ENCODE peak calls at places on chromosome 21, in ten cellular contexts. One of them, this sample, is unnamed.

GRCh38 chr21:35350965-35351364 is 301.9 kb upstream of the RUNX1 start:
- DNase-seq in choroid plexus epithelial cell: peak
- DNase-seq in breast epithelium: no peak
- DNase-seq in AG04450: no peak
- DNase-seq in GM12865: no peak
- DNase-seq in kidney epithelial cell: peak
- DNase-seq in pancreas: no peak
- DNase-seq in heart left ventricle: no peak
- DNase-seq in cardiac fibroblast: peak
- DNase-seq in HCT116: no peak
- DNase-seq in this sample: no peak

GRCh38 chr21:38768385-38769071 is 37.2 kb upstream of the ETS2 start:
- DNase-seq in choroid plexus epithelial cell: peak
- DNase-seq in breast epithelium: no peak
- DNase-seq in AG04450: peak
- DNase-seq in GM12865: peak
- DNase-seq in kidney epithelial cell: peak
- DNase-seq in pancreas: no peak
- DNase-seq in heart left ventricle: no peak
- DNase-seq in cardiac fibroblast: peak
- DNase-seq in HCT116: no peak
- DNase-seq in this sample: no peak

GRCh38 chr21:21807598-21807903 is 809.3 kb downstream of the NCAM2 start:
- DNase-seq in choroid plexus epithelial cell: peak
- DNase-seq in breast epithelium: no peak
- DNase-seq in AG04450: no peak
- DNase-seq in GM12865: no peak
- DNase-seq in kidney epithelial cell: no peak
- DNase-seq in pancreas: no peak
- DNase-seq in heart left ventricle: no peak
- DNase-seq in cardiac fibroblast: peak
- DNase-seq in HCT116: no peak
- DNase-seq in this sample: no peak

GRCh38 chr21:36973986-36974850 is 7.7 kb upstream of the HLCS start:
- DNase-seq in choroid plexus epithelial cell: no peak
- DNase-seq in breast epithelium: no peak
- DNase-seq in AG04450: no peak
- DNase-seq in GM12865: no peak
- DNase-seq in kidney epithelial cell: no peak
- DNase-seq in pancreas: no peak
- DNase-seq in heart left ventricle: no peak
- DNase-seq in cardiac fibroblast: no peak
- DNase-seq in HCT116: no peak
- DNase-seq in this sample: no peak

GRCh38 chr21:42997053-42997452 is 22.7 kb downstream of the PKNOX1 start:
- DNase-seq in choroid plexus epithelial cell: peak
- DNase-seq in breast epithelium: no peak
- DNase-seq in AG04450: peak
- DNase-seq in GM12865: no peak
- DNase-seq in kidney epithelial cell: no peak
- DNase-seq in pancreas: peak
- DNase-seq in heart left ventricle: peak
- DNase-seq in cardiac fibroblast: peak
- DNase-seq in HCT116: no peak
- DNase-seq in this sample: peak

GRCh38 chr21:35014302-35015044 is 34.6 kb downstream of the RUNX1 start:
- DNase-seq in choroid plexus epithelial cell: no peak
- DNase-seq in breast epithelium: no peak
- DNase-seq in AG04450: no peak
- DNase-seq in GM12865: no peak
- DNase-seq in kidney epithelial cell: no peak
- DNase-seq in pancreas: no peak
- DNase-seq in heart left ventricle: no peak
- DNase-seq in cardiac fibroblast: no peak
- DNase-seq in HCT116: no peak
- DNase-seq in this sample: no peak

GRCh38 chr21:36508948-36509347 is 29.0 kb upstream of the CLDN14 start:
- DNase-seq in choroid plexus epithelial cell: no peak
- DNase-seq in breast epithelium: no peak
- DNase-seq in AG04450: no peak
- DNase-seq in GM12865: no peak
- DNase-seq in kidney epithelial cell: no peak
- DNase-seq in pancreas: no peak
- DNase-seq in heart left ventricle: no peak
- DNase-seq in cardiac fibroblast: no peak
- DNase-seq in HCT116: no peak
- DNase-seq in this sample: no peak

GRCh38 chr21:37198989-37199924 is 67.9 kb downstream of the VPS26C start:
- DNase-seq in choroid plexus epithelial cell: peak
- DNase-seq in breast epithelium: no peak
- DNase-seq in AG04450: no peak
- DNase-seq in GM12865: no peak
- DNase-seq in kidney epithelial cell: peak
- DNase-seq in pancreas: no peak
- DNase-seq in heart left ventricle: no peak
- DNase-seq in cardiac fibroblast: peak
- DNase-seq in HCT116: peak
- DNase-seq in this sample: no peak

GRCh38 chr21:36767096-36767495 is 68.2 kb downstream of the SIM2 start:
- DNase-seq in choroid plexus epithelial cell: no peak
- DNase-seq in breast epithelium: no peak
- DNase-seq in AG04450: no peak
- DNase-seq in GM12865: no peak
- DNase-seq in kidney epithelial cell: no peak
- DNase-seq in pancreas: no peak
- DNase-seq in heart left ventricle: no peak
- DNase-seq in cardiac fibroblast: no peak
- DNase-seq in HCT116: no peak
- DNase-seq in this sample: no peak

GRCh38 chr21:32278518-32279376 is at the start of gene MIS18A:
- DNase-seq in choroid plexus epithelial cell: peak
- DNase-seq in breast epithelium: peak
- DNase-seq in AG04450: peak
- DNase-seq in GM12865: peak
- DNase-seq in kidney epithelial cell: peak
- DNase-seq in pancreas: peak
- DNase-seq in heart left ventricle: peak
- DNase-seq in cardiac fibroblast: peak
- DNase-seq in HCT116: peak
- DNase-seq in this sample: peak
- H3K4me3 ChIP-seq in choroid plexus epithelial cell: peak
- H3K4me3 ChIP-seq in breast epithelium: peak
- H3K4me3 ChIP-seq in AG04450: peak
- H3K4me3 ChIP-seq in GM12865: peak
- H3K4me3 ChIP-seq in kidney epithelial cell: peak
- H3K4me3 ChIP-seq in pancreas: peak
- H3K4me3 ChIP-seq in heart left ventricle: peak
- H3K4me3 ChIP-seq in cardiac fibroblast: peak
- H3K4me3 ChIP-seq in HCT116: peak
- H3K4me3 ChIP-seq in this sample: peak

DNA sequence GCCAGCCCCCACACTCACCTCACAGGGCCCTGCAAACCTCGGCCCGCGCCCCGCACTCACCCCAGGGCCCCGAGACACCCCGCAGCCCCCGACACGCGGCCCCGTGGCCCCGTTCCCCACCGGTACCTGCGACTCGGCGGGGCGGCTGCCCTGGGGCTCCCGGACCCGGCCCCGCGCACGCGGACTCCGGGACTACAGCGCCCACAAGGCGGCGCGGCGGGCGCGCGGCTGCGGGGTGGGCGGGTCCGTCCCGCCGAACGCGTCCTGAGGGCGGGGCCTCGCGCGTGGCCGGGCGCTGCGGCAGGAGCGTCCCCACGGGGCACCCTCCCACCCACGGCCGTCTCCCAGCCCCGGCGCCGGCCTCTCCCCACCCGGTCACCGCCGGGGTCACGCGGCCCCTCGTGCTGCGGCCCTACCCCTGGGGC is at the start of gene SLC19A1:
- DNase-seq in choroid plexus epithelial cell: peak
- DNase-seq in breast epithelium: peak
- DNase-seq in AG04450: no peak
- DNase-seq in GM12865: peak
- DNase-seq in kidney epithelial cell: no peak
- DNase-seq in pancreas: peak
- DNase-seq in heart left ventricle: peak
- DNase-seq in cardiac fibroblast: peak
- DNase-seq in HCT116: no peak
- DNase-seq in this sample: no peak
- TF ChIP-seq CTCF in choroid plexus epithelial cell: peak
- TF ChIP-seq CTCF in breast epithelium: peak
- TF ChIP-seq CTCF in AG04450: peak
- TF ChIP-seq CTCF in GM12865: peak
- TF ChIP-seq CTCF in kidney epithelial cell: no peak
- TF ChIP-seq CTCF in pancreas: peak
- TF ChIP-seq CTCF in heart left ventricle: no peak
- TF ChIP-seq CTCF in cardiac fibroblast: no peak
- TF ChIP-seq CTCF in HCT116: no peak
- TF ChIP-seq CTCF in this sample: peak

GRCh38 chr21:46100020-46100419 is 2.1 kb downstream of the COL6A2 start:
- DNase-seq in choroid plexus epithelial cell: no peak
- DNase-seq in breast epithelium: no peak
- DNase-seq in AG04450: no peak
- DNase-seq in GM12865: no peak
- DNase-seq in kidney epithelial cell: no peak
- DNase-seq in pancreas: no peak
- DNase-seq in heart left ventricle: no peak
- DNase-seq in cardiac fibroblast: no peak
- DNase-seq in HCT116: no peak
- DNase-seq in this sample: no peak

GRCh38 chr21:46100426-46100825 is 2.5 kb downstream of the COL6A2 start:
- DNase-seq in choroid plexus epithelial cell: no peak
- DNase-seq in breast epithelium: no peak
- DNase-seq in AG04450: no peak
- DNase-seq in GM12865: no peak
- DNase-seq in kidney epithelial cell: no peak
- DNase-seq in pancreas: no peak
- DNase-seq in heart left ventricle: no peak
- DNase-seq in cardiac fibroblast: peak
- DNase-seq in HCT116: no peak
- DNase-seq in this sample: peak

GRCh38 chr21:46098303-46099141 is 610 bp downstream of the COL6A2 start:
- DNase-seq in choroid plexus epithelial cell: no peak
- DNase-seq in breast epithelium: peak
- DNase-seq in AG04450: no peak
- DNase-seq in GM12865: no peak
- DNase-seq in kidney epithelial cell: no peak
- DNase-seq in pancreas: peak
- DNase-seq in heart left ventricle: peak
- DNase-seq in cardiac fibroblast: no peak
- DNase-seq in HCT116: no peak
- DNase-seq in this sample: no peak

GRCh38 chr21:46097826-46098286 is at the start of gene COL6A2:
- DNase-seq in choroid plexus epithelial cell: peak
- DNase-seq in breast epithelium: peak
- DNase-seq in AG04450: no peak
- DNase-seq in GM12865: no peak
- DNase-seq in kidney epithelial cell: no peak
- DNase-seq in pancreas: peak
- DNase-seq in heart left ventricle: peak
- DNase-seq in cardiac fibroblast: peak
- DNase-seq in HCT116: no peak
- DNase-seq in this sample: no peak

GRCh38 chr21:46099476-46099875 is 1.6 kb downstream of the COL6A2 start:
- DNase-seq in choroid plexus epithelial cell: peak
- DNase-seq in breast epithelium: no peak
- DNase-seq in AG04450: no peak
- DNase-seq in GM12865: no peak
- DNase-seq in kidney epithelial cell: no peak
- DNase-seq in pancreas: no peak
- DNase-seq in heart left ventricle: peak
- DNase-seq in cardiac fibroblast: peak
- DNase-seq in HCT116: no peak
- DNase-seq in this sample: no peak
- H3K4me3 ChIP-seq in choroid plexus epithelial cell: peak
- H3K4me3 ChIP-seq in breast epithelium: peak
- H3K4me3 ChIP-seq in AG04450: peak
- H3K4me3 ChIP-seq in GM12865: no peak
- H3K4me3 ChIP-seq in kidney epithelial cell: peak
- H3K4me3 ChIP-seq in pancreas: peak
- H3K4me3 ChIP-seq in heart left ventricle: peak
- H3K4me3 ChIP-seq in cardiac fibroblast: peak
- H3K4me3 ChIP-seq in HCT116: no peak
- H3K4me3 ChIP-seq in this sample: peak

GRCh38 chr21:15935530-15935929 is 205.7 kb downstream of the USP25 start:
- DNase-seq in choroid plexus epithelial cell: no peak
- DNase-seq in breast epithelium: no peak
- DNase-seq in AG04450: no peak
- DNase-seq in GM12865: no peak
- DNase-seq in kidney epithelial cell: peak
- DNase-seq in pancreas: no peak
- DNase-seq in heart left ventricle: no peak
- DNase-seq in cardiac fibroblast: peak
- DNase-seq in HCT116: no peak
- DNase-seq in this sample: no peak
- TF ChIP-seq CTCF in choroid plexus epithelial cell: no peak
- TF ChIP-seq CTCF in breast epithelium: no peak
- TF ChIP-seq CTCF in AG04450: no peak
- TF ChIP-seq CTCF in GM12865: no peak
- TF ChIP-seq CTCF in kidney epithelial cell: no peak
- TF ChIP-seq CTCF in pancreas: no peak
- TF ChIP-seq CTCF in heart left ventricle: no peak
- TF ChIP-seq CTCF in cardiac fibroblast: no peak
- TF ChIP-seq CTCF in HCT116: no peak
- TF ChIP-seq CTCF in this sample: no peak

GRCh38 chr21:26389971-26390641 is 183.0 kb downstream of the CYYR1 start:
- DNase-seq in choroid plexus epithelial cell: peak
- DNase-seq in breast epithelium: no peak
- DNase-seq in AG04450: no peak
- DNase-seq in GM12865: peak
- DNase-seq in kidney epithelial cell: peak
- DNase-seq in pancreas: no peak
- DNase-seq in heart left ventricle: no peak
- DNase-seq in cardiac fibroblast: peak
- DNase-seq in HCT116: peak
- DNase-seq in this sample: peak
- H3K4me3 ChIP-seq in choroid plexus epithelial cell: no peak
- H3K4me3 ChIP-seq in breast epithelium: no peak
- H3K4me3 ChIP-seq in AG04450: no peak
- H3K4me3 ChIP-seq in GM12865: no peak
- H3K4me3 ChIP-seq in kidney epithelial cell: no peak
- H3K4me3 ChIP-seq in pancreas: no peak
- H3K4me3 ChIP-seq in heart left ventricle: no peak
- H3K4me3 ChIP-seq in cardiac fibroblast: no peak
- H3K4me3 ChIP-seq in HCT116: no peak
- H3K4me3 ChIP-seq in this sample: no peak

This sample was measured in AG09309.